ENCODE peak calls at places on chromosomes 3 and 15, in nine cellular contexts. X, D, E, J, V, Q, P, N and F are unnamed samples.

GRCh38 chr3:176262071-176262470 is 935.2 kb downstream of the TBL1XR1 start:
- DNase-seq in Q (no peak), E (no peak), N (no peak), X (no peak), P (no peak), J (no peak), D (no peak), V (no peak), F (no peak)

GRCh38 chr3:100084100-100084806 is 30.0 kb downstream of the FILIP1L start:
- DNase-seq in P (no peak), V (no peak), D (no peak), Q (no peak), E (no peak), X (no peak), J (no peak), N (no peak), F (no peak)

GRCh38 chr3:72384602-72385001 is 463.6 kb downstream of the SHQ1 start:
- DNase-seq in D (no peak), E (no peak), P (no peak), X (no peak), V (no peak), Q (no peak), N (peak; percentile 10), J (no peak), F (peak; percentile 23)

GRCh38 chr15:48693474-48693873 is 48.0 kb upstream of the FBN1 start:
- DNase-seq in P (no peak), Q (peak; percentile 55), X (no peak), D (no peak), J (no peak), V (peak; percentile 43), N (peak; percentile 25), E (no peak), F (peak; percentile 27)

GRCh38 chr15:35168464-35168863 is 83.4 kb upstream of the NANOGP8 start:
- DNase-seq in E (no peak), Q (peak; percentile 72), D (no peak), X (peak; percentile 57), V (peak; percentile 83), P (no peak), J (no peak), N (peak; percentile 62), F (peak; percentile 61)

GRCh38 chr3:196287066-196287404 is 491 bp downstream of the PCYT1A start:
- DNase-seq in N (peak; percentile 37), X (no peak), Q (peak; percentile 20), E (no peak), J (no peak), V (peak; percentile 30), D (peak; percentile 45), P (no peak), F (peak; percentile 42)

GRCh38 chr15:101140697-101141065 is 111.2 kb downstream of the CHSY1 start:
- DNase-seq in E (no peak), V (no peak), J (no peak), P (no peak), N (no peak), Q (no peak), D (no peak), X (no peak), F (no peak)

GRCh38 chr15:66287461-66288055 is 5.8 kb upstream of the DIS3L start:
- DNase-seq in D (no peak), J (no peak), P (no peak), X (no peak), V (peak; percentile 50), N (peak; percentile 18), Q (peak; percentile 54), E (no peak), F (peak; percentile 43)

DNA sequence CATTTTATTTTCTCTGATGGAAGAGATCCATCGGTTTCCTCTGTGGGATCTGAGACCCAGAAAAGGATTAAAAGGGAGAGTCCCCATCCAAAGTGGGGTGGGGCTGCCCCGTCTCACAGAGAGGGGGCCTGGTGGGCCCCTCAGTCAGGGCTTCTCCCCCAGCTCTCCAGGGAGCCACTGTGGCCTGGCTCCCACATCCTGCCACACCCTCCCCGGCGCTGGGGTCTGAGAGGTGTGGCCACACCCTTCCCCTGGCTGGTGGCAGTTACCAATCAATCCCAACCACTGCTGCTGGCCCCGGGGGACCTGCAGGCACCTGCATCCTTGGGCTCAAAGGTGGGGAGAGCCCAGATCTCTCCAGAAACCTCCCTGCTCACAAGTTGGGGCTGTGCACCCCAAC is 161.8 kb upstream of the IQSEC1 start:
- DNase-seq in E (no peak), Q (no peak), X (no peak), P (no peak), D (no peak), V (no peak), N (no peak), J (no peak), F (no peak)
- H3K4me3 ChIP-seq in E (no peak overlapping the region), Q (no peak overlapping the region), X (no peak overlapping the region), P (no peak overlapping the region), D (no peak overlapping the region), V (no peak overlapping the region), N (no peak overlapping the region), J (no peak overlapping the region), F (no peak overlapping the region)

GRCh38 chr3:109532257-109533216 is 195.2 kb upstream of the DPPA4 start:
- DNase-seq in N (peak; percentile 87), V (peak; percentile 78), E (no peak), D (peak; percentile 53), X (peak; percentile 13), J (no peak), Q (peak; percentile 80), P (no peak), F (peak; percentile 49)
- TF ChIP-seq CTCF in N (peak; percentile 58), V (peak; percentile 52), E (no peak), D (no peak), X (peak; percentile 25), J (no peak), Q (peak; percentile 55), P (no peak), F (peak; percentile 38)

DNA sequence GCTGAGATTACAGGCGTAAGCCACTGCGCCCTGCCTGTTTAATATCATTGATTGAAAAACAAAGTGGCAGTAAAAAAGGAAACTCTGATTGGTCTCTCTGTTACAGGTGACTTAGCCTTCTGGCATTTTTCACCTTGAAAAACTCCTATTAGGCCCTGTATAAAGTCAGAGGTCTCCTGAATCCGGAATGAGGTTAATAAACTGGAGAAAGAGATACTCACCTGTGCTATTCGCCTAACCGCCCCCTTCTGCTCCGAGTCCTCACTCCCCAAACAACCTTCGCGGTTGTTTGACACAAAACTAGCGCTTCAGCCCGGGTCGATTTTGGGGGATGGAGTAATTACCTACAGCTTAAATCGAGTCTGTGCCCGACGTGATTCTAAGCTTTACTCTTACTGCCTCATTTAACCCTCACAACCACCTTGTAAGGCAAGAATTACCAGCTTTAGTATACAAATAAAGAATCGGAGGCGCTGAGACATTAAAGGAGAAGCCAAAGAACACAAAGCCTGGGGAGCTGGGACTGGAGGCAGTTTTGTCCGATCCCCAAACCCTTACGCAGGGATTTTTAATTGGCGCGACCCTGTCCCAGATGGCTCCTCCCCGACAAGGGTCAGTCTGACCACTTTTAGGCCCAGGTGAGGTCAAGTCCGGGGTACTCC is 441 bp downstream of the CEP70 start:
- DNase-seq in P (no peak), X (no peak), D (no peak), N (peak; percentile 17), Q (no peak), J (no peak), V (no peak), E (no peak), F (no peak)
- H3K4me3 ChIP-seq in P (peak overlapping the region; percentile 45), X (peak overlapping the region; percentile 82), D (peak overlapping the region; percentile 62), N (peak overlapping the region; percentile 60), Q (peak overlapping the region; percentile 85), J (peak overlapping the region; percentile 60), V (peak overlapping the region; percentile 90), E (peak overlapping the region; percentile 52), F (peak overlapping the region; percentile 69)

DNA sequence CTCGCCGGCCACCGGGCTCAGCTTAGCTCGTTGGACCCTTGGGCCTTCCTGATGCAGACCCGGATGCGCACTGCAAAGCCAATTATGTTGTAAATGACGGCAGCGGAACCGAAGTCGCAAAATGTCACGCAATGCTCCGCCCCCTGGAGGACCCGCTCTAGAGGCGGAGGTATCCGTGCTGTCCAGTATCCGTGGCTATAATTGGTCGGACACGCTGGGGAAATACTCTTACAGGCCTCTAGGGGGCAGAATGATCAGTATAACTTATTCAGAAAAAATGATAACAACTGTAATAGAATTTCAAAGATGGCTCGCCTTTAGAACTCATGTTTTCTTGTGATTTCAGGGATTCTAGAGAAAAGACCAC is at the start of gene PRR23B:
- DNase-seq in V (no peak), D (no peak), Q (no peak), N (no peak), X (no peak), E (no peak), P (no peak), J (no peak), F (no peak)
- TF ChIP-seq CTCF in V (no peak), D (no peak), Q (peak; percentile 22), N (no peak), X (no peak), E (no peak), P (no peak), J (no peak), F (peak; percentile 24)

GRCh38 chr15:98420837-98421236 is 227.5 kb upstream of the IGF1R start:
- DNase-seq in J (no peak), D (no peak), E (no peak), Q (no peak), N (no peak), V (no peak), P (no peak), X (no peak), F (no peak)
- H3K4me3 ChIP-seq in J (no peak overlapping the region), D (no peak overlapping the region), E (no peak overlapping the region), Q (no peak overlapping the region), N (no peak overlapping the region), V (no peak overlapping the region), P (no peak overlapping the region), X (no peak overlapping the region), F (no peak overlapping the region)